ENCODE peak calls at places on chromosome 19, in five cellular contexts. I is activated CD4-positive, alpha-beta T cell treated with anti-CD3 and anti-CD28 coated beads, Interleukin-2, amount 10 ng/mL, durations not matched to agents 7 days and 5 days; H is stimulated activated CD8-positive, alpha-beta memory T cell treated with anti-CD3 and anti-CD28 coated beads, Interleukin-7, amount 100 ng/mL, for 24 hours; F is colonic mucosa; C is T-helper 1 cell. B is an unnamed sample.

GRCh38 chr19:34639491-34640085 is 37.4 kb downstream of the SCGB2B2 start:
- DNase-seq in I (peak), H (peak), F (peak), C (peak), B (peak)

GRCh38 chr19:10305139-10305806 is 4.3 kb downstream of the ZGLP1 start:
- DNase-seq in I (no peak), H (no peak), F (no peak), C (no peak), B (peak)

GRCh38 chr19:46000497-46001246 is 5.4 kb downstream of the CCDC61 start:
- DNase-seq in I (peak), H (no peak), F (peak), C (peak), B (peak)

GRCh38 chr19:43934985-43935708 is at the start of gene ZNF45:
- DNase-seq in I (peak), H (peak), F (peak), C (peak), B (peak)

GRCh38 chr19:1377965-1378785 is 5.5 kb upstream of the NDUFS7 start:
- DNase-seq in I (no peak), H (no peak), F (no peak), C (no peak), B (no peak)

GRCh38 chr19:5698635-5699422 is 8.7 kb downstream of the RPL36 start:
- DNase-seq in I (no peak), H (no peak), F (no peak), C (no peak), B (no peak)

GRCh38 chr19:7705387-7706187 is 3.7 kb upstream of the FCER2 start:
- DNase-seq in I (peak), H (peak), F (peak), C (peak), B (no peak)

GRCh38 chr19:53132231-53132991 is at the start of gene ZNF415:
- DNase-seq in I (peak), H (peak), F (peak), C (no peak), B (peak)

GRCh38 chr19:47779524-47780214 is 1.2 kb downstream of the SELENOW start:
- DNase-seq in I (no peak), H (no peak), F (peak), C (no peak), B (no peak)

GRCh38 chr19:47239610-47240296 is 8.8 kb upstream of the BBC3 start:
- DNase-seq in I (peak), H (no peak), F (no peak), C (peak), B (no peak)

GRCh38 chr19:12139309-12139708 is 841 bp downstream of the ZNF20 start:
- DNase-seq in I (no peak), H (no peak), F (no peak), C (no peak), B (no peak)

GRCh38 chr19:40465781-40466218 is 255 bp upstream of the BLVRB start:
- DNase-seq in I (peak), H (peak), F (peak), C (peak), B (peak)

GRCh38 chr19:30156646-30157045 is 214.6 kb downstream of the URI1 start:
- DNase-seq in I (no peak), H (no peak), F (no peak), C (no peak), B (no peak)

GRCh38 chr19:31863122-31863521 is 482.3 kb upstream of the ZNF507 start:
- DNase-seq in I (no peak), H (no peak), F (no peak), C (no peak), B (no peak)

GRCh38 chr19:47821460-47822020 is at the start of gene CRX:
- DNase-seq in I (no peak), H (no peak), F (no peak), C (no peak), B (no peak)

GRCh38 chr19:56622374-56622773 is 20.6 kb upstream of the SMIM17 start:
- DNase-seq in I (no peak), H (no peak), F (no peak), C (no peak), B (no peak)

GRCh38 chr19:56995298-56995697 is 124.5 kb upstream of the USP29 start:
- DNase-seq in I (no peak), H (no peak), F (no peak), C (no peak), B (no peak)

GRCh38 chr19:40716031-40716654 is 543 bp downstream of the COQ8B start:
- DNase-seq in I (peak), H (no peak), F (no peak), C (peak), B (peak)

GRCh38 chr19:12665646-12666304 is 767 bp downstream of the MAN2B1 start:
- DNase-seq in I (no peak), H (no peak), F (no peak), C (no peak), B (no peak)

GRCh38 chr19:53908106-53908932 is 759 bp upstream of the CACNG7 start:
- DNase-seq in I (peak), H (peak), F (peak), C (no peak), B (peak)

GRCh38 chr19:35327642-35328041 is 1.3 kb upstream of the CD22 start:
- DNase-seq in I (no peak), H (no peak), F (no peak), C (no peak), B (no peak)

B was measured in bronchial epithelial cell.